ENCODE peak calls at places on chromosomes 4 and X, in nine cellular contexts. T is WERI-Rb-1, A is GM23338, Y is psoas muscle, S is MM.1S, C is left ventricle myocardium inferior, B is AG09319, Q is Calu3, M is lung. G is an unnamed sample.

GRCh38 chrX:15269618-15270521 is at the start of gene ASB9:
- DNase-seq in B (no peak), T (no peak), Q (peak; percentile 84), S (no peak), C (no peak), M (peak; percentile 62), Y (no peak), A (peak; percentile 5), G (peak; percentile 12)

GRCh38 chr4:72525938-72526337 is 43.1 kb downstream of the ADAMTS3 start:
- DNase-seq in Q (peak; percentile 4), S (no peak), A (no peak), M (peak; percentile 54), C (peak; percentile 71), T (peak; percentile 16), B (peak; percentile 24), Y (peak; percentile 56), G (no peak)

GRCh38 chrX:15853586-15854079 is 980 bp downstream of the AP1S2 start:
- DNase-seq in T (peak; percentile 8), B (no peak), M (no peak), S (no peak), A (no peak), Q (no peak), C (no peak), Y (no peak), G (no peak)

GRCh38 chr4:56752985-56753384 is 68.5 kb downstream of the SPINK2 start:
- DNase-seq in C (no peak), S (no peak), Y (no peak), M (no peak), A (no peak), B (no peak), Q (peak; percentile 62), T (peak; percentile 74), G (no peak)

GRCh38 chr4:175884048-175884447 is 72.0 kb upstream of the GPM6A start:
- DNase-seq in M (no peak), S (no peak), B (no peak), Y (no peak), C (no peak), Q (no peak), T (no peak), A (no peak), G (no peak)

GRCh38 chrX:78104447-78105176 is 564 bp downstream of the PGK1 start:
- DNase-seq in M (peak; percentile 59), C (peak; percentile 29), Q (peak; percentile 33), S (peak; percentile 53), B (no peak), A (peak; percentile 25), T (peak; percentile 35), Y (peak; percentile 81), G (no peak)

GRCh38 chrX:9928083-9928482 is 39.1 kb upstream of the CLDN34 start:
- DNase-seq in S (no peak), A (peak; percentile 91), Y (no peak), M (no peak), T (no peak), Q (no peak), C (no peak), B (no peak), G (no peak)

GRCh38 chrX:40346379-40346778 is 234.4 kb upstream of the ATP6AP2 start:
- DNase-seq in Y (no peak), S (no peak), T (no peak), B (no peak), Q (no peak), M (no peak), A (no peak), C (no peak), G (no peak)

GRCh38 chrX:2264179-2265030 is 236.4 kb downstream of the DHRSX start:
- DNase-seq in M (no peak), A (no peak), Q (no peak), T (no peak), S (no peak), C (no peak), B (no peak), Y (no peak), G (no peak)

GRCh38 chr4:67198757-67199156 is 346.5 kb downstream of the CENPC start:
- DNase-seq in M (no peak), Y (no peak), T (peak; percentile 30), B (no peak), S (no peak), C (no peak), A (peak; percentile 63), Q (peak; percentile 1), G (no peak)

GRCh38 chr4:185902654-185903053 is 90.7 kb upstream of the SORBS2 start:
- DNase-seq in M (no peak), A (no peak), S (no peak), T (no peak), B (no peak), Q (no peak), Y (no peak), C (no peak), G (no peak)

GRCh38 chrX:129759576-129760061 is 20.1 kb upstream of the SASH3 start:
- DNase-seq in M (no peak), B (peak; percentile 28), A (peak; percentile 2), Q (peak; percentile 39), C (no peak), T (no peak), S (peak; percentile 96), Y (peak; percentile 53), G (peak; percentile 47)

GRCh38 chrX:129760155-129760554 is 19.6 kb upstream of the SASH3 start:
- DNase-seq in C (no peak), A (no peak), Q (no peak), M (no peak), T (no peak), B (no peak), S (no peak), Y (peak; percentile 29), G (no peak)

GRCh38 chrX:129754266-129755024 is 15.7 kb downstream of the XPNPEP2 start:
- DNase-seq in M (no peak), Q (no peak), S (no peak), B (no peak), A (peak; percentile 65), Y (peak; percentile 25), T (no peak), C (no peak), G (no peak)

GRCh38 chrX:129760981-129761380 is 18.8 kb upstream of the SASH3 start:
- DNase-seq in S (no peak), C (no peak), T (no peak), Q (no peak), Y (peak; percentile 23), A (no peak), M (no peak), B (no peak), G (no peak)

GRCh38 chrX:129755779-129756650 is 17.2 kb downstream of the XPNPEP2 start:
- DNase-seq in B (no peak), T (peak; percentile 30), A (peak; percentile 55), Q (no peak), C (no peak), M (no peak), S (no peak), Y (peak; percentile 23), G (no peak)
- TF ChIP-seq CTCF in B (no peak), T (peak; percentile 48), A (peak; percentile 67), Q (no peak), C (no peak), M (no peak), S (no peak), Y (no peak), G (no peak)

DNA sequence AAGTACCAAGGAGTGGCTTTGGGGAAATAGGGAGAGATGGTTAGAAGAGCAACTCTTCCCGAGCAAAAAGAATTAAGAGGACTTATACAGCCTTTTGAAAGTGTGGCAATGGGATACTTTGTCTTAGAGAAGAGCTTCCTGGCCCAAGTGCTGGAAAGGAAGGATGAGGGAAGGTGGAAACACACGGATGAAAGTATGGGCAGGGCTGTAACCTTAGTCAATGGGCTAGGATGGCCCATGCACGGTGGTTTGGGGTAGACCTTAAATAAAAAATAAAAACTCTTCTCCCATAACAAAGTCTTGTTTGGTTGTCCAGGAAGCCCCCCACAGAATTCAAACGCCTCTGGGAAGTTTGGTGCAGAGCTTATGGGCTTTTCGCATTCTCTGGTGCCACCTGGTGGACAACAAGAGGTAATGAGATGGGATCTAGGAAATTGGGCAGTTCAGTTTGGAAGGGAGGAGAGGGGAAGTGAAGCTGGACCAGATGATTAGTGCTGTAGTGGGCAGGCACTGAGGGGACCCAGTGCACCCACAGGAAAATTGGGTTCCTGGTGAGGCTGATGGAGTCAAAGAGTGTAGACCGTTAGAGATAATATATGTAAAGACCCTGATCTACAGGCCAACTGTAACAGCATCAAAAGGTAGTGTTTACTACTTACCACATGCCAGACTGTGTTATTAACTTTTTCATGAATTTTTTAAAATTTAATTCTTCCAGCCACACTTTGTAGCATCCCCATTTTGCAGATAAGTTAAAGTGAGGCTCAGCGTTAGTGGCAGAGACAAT is 13.8 kb upstream of the ENOX2 start:
- DNase-seq in T (peak; percentile 37), M (no peak), Y (peak; percentile 42), B (no peak), C (peak; percentile 12), Q (peak; percentile 42), A (peak; percentile 43), S (peak; percentile 20), G (no peak)
- TF ChIP-seq CTCF in T (peak; percentile 64), M (peak; percentile 57), Y (peak; percentile 79), B (peak; percentile 84), C (peak; percentile 74), Q (peak; percentile 72), A (peak; percentile 81), S (peak; percentile 81), G (peak; percentile 45)

GRCh38 chr4:128380306-128380705 is 92.7 kb upstream of the PGRMC2 start:
- DNase-seq in Y (no peak), S (no peak), B (no peak), Q (no peak), A (no peak), T (no peak), C (no peak), M (no peak), G (no peak)

GRCh38 chr4:128381748-128382559 is 94.3 kb upstream of the PGRMC2 start:
- DNase-seq in T (no peak), A (no peak), C (no peak), M (no peak), S (no peak), Y (no peak), B (no peak), Q (no peak), G (no peak)

GRCh38 chr4:128376958-128377357 is 89.3 kb upstream of the PGRMC2 start:
- DNase-seq in A (no peak), M (no peak), Q (no peak), T (no peak), Y (no peak), B (no peak), S (no peak), C (no peak), G (no peak)

GRCh38 chr4:128378668-128379067 is 91.1 kb upstream of the PGRMC2 start:
- DNase-seq in T (no peak), M (no peak), C (no peak), Y (no peak), A (no peak), Q (no peak), B (no peak), S (no peak), G (no peak)

DNA sequence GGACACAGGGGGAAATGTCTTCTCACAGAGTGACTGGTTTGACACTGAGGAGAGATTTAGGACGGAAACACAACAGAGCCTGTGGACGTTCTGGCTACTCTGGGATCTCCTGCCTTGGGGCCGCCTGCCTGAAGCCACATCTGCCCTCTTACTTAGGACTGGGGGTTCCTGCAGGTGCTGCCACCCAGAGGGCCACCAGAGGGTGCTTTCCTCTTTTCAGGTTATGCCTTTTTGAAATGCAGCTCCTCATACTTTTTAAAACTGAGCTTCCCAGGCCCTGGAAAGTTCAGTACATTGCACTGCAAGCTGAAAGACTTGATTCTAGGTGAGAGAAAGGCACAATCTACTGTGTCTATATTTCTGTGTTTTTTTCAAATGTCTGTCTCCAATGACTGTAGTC is 92.2 kb upstream of the PGRMC2 start:
- DNase-seq in Q (peak; percentile 55), A (peak; percentile 61), M (no peak), S (peak; percentile 46), T (peak; percentile 73), Y (peak; percentile 57), C (peak; percentile 48), B (no peak), G (no peak)
- TF ChIP-seq CTCF in Q (no peak), A (peak; percentile 72), M (no peak), S (peak; percentile 68), T (peak; percentile 78), Y (peak; percentile 53), C (peak; percentile 73), B (peak; percentile 63), G (peak; percentile 67)

GRCh38 chr4:137533855-137534254 is 1.6 kb upstream of the PCDH18 start:
- DNase-seq in A (no peak), T (no peak), Y (no peak), B (no peak), Q (no peak), S (no peak), C (no peak), M (no peak), G (no peak)
- TF ChIP-seq CTCF in A (no peak), T (no peak), Y (no peak), B (no peak), Q (no peak), S (no peak), C (no peak), M (no peak), G (no peak)

G was measured in AG04449.